ENCODE peak calls at places on chromosomes 13 and 19, in eight cellular contexts. Y, X, S, V, D, A, E and I are unnamed samples.
A peak's percentile ranks its signal among the peaks of the same experiment; 100 is the strongest.

GRCh38 chr19:52993342-52994178 is 20.2 kb upstream of the ERVV-1 start:
- DNase-seq in Y (no peak), X (peak; percentile 65), S (peak; percentile 66), V (peak; percentile 42), D (peak; percentile 74), A (no peak), E (no peak), I (peak; percentile 83)

GRCh38 chr19:35554076-35554475 is 8.7 kb downstream of the TMEM147 start:
- DNase-seq in Y (no peak), X (no peak), S (no peak), V (no peak), D (no peak), A (no peak), E (no peak), I (peak; percentile 27)

GRCh38 chr13:79684426-79684825 is 203.5 kb downstream of the NDFIP2 start:
- DNase-seq in Y (no peak), X (no peak), S (no peak), V (no peak), D (no peak), A (no peak), E (no peak), I (no peak)

GRCh38 chr13:107864543-107865460 is 350.5 kb downstream of the LIG4 start:
- DNase-seq in Y (no peak), X (peak; percentile 21), S (no peak), V (no peak), D (peak; percentile 19), A (peak; percentile 78), E (peak; percentile 65), I (no peak)

GRCh38 chr19:31882709-31883108 is 462.7 kb upstream of the ZNF507 start:
- DNase-seq in Y (no peak), X (no peak), S (no peak), V (no peak), D (no peak), A (no peak), E (no peak), I (no peak)

GRCh38 chr19:12788025-12788681 is 3.1 kb upstream of the JUNB start:
- DNase-seq in Y (no peak), X (no peak), S (no peak), V (no peak), D (no peak), A (no peak), E (no peak), I (no peak)

GRCh38 chr13:43054803-43055802 is 31.7 kb downstream of the DNAJC15 start:
- DNase-seq in Y (peak; percentile 14), X (no peak), S (no peak), V (no peak), D (peak; percentile 90), A (no peak), E (peak; percentile 78), I (no peak)

GRCh38 chr13:24693862-24694471 is 13.8 kb downstream of the ATP12A start:
- DNase-seq in Y (no peak), X (peak; percentile 31), S (peak; percentile 15), V (peak; percentile 16), D (peak; percentile 44), A (peak; percentile 61), E (peak; percentile 51), I (peak; percentile 36)

GRCh38 chr13:73090116-73090811 is 31.5 kb downstream of the KLF5 start:
- DNase-seq in Y (peak; percentile 38), X (peak; percentile 56), S (no peak), V (no peak), D (peak; percentile 91), A (no peak), E (peak; percentile 88), I (no peak)

GRCh38 chr19:19115954-19116353 is 22.3 kb downstream of the TMEM161A start:
- DNase-seq in Y (no peak), X (peak; percentile 29), S (no peak), V (peak; percentile 15), D (no peak), A (no peak), E (no peak), I (peak; percentile 32)

GRCh38 chr19:2488405-2488941 is 12.5 kb downstream of the GADD45B start:
- DNase-seq in Y (no peak), X (no peak), S (no peak), V (no peak), D (no peak), A (no peak), E (no peak), I (no peak)

GRCh38 chr19:29889702-29890101 is 52.3 kb upstream of the URI1 start:
- DNase-seq in Y (no peak), X (no peak), S (no peak), V (no peak), D (no peak), A (no peak), E (no peak), I (no peak)

GRCh38 chr13:102901615-102902305 is 55.9 kb downstream of the ERCC5 start:
- DNase-seq in Y (no peak), X (no peak), S (no peak), V (no peak), D (no peak), A (no peak), E (no peak), I (no peak)